ENCODE peak calls at places on chromosomes 3 and 15, in seven cellular contexts. O is myocyte; P is activated T-helper 1 cell treated with anti-CD3 and anti-CD28 coated beads, Interleukin-2, amount 50 U/mL, for 16 hours; B is AG09309; H is NCI-H2029; X is stromal cell of bone marrow; Z is hippocampal formation. C is an unnamed sample.
A peak's percentile ranks its signal among the peaks of the same experiment; 100 is the strongest.

GRCh38 chr3:54863366-54863765 is 64.5 kb downstream of the LRTM1 start:
- DNase-seq in Z (no peak), P (no peak), H (no peak), B (no peak), X (no peak), O (no peak), C (no peak)

GRCh38 chr3:184081116-184081830 is 15.6 kb upstream of the HTR3E start:
- DNase-seq in X (no peak), Z (no peak), B (no peak), P (no peak), O (no peak), H (no peak), C (no peak)

GRCh38 chr15:40090774-40091455 is 17.8 kb downstream of the BMF start:
- DNase-seq in H (no peak), P (no peak), O (no peak), X (no peak), Z (no peak), B (no peak), C (no peak)

GRCh38 chr15:35444557-35445204 is 101.3 kb downstream of the DPH6 start:
- DNase-seq in O (peak; percentile 68), H (no peak), P (no peak), X (peak; percentile 36), B (no peak), Z (no peak), C (peak; percentile 60)

GRCh38 chr15:33310481-33311311 is at the start of gene RYR3:
- DNase-seq in H (peak; percentile 12), O (peak; percentile 13), B (no peak), X (no peak), Z (peak; percentile 26), P (no peak), C (peak; percentile 33)

GRCh38 chr15:92683511-92683834 is 27.9 kb upstream of the FAM174B start:
- DNase-seq in B (no peak), P (no peak), X (no peak), H (no peak), Z (peak; percentile 47), O (peak; percentile 62), C (no peak)

GRCh38 chr3:24829632-24830229 is 335.1 kb upstream of the THRB start:
- DNase-seq in O (no peak), P (no peak), Z (no peak), B (no peak), X (no peak), H (peak; percentile 12), C (no peak)

GRCh38 chr3:184351511-184352148 is 9.8 kb downstream of the CLCN2 start:
- DNase-seq in X (no peak), O (no peak), H (no peak), P (no peak), Z (no peak), B (no peak), C (no peak)

GRCh38 chr15:67080118-67080899 is 14.9 kb downstream of the SMAD3 start:
- DNase-seq in X (peak; percentile 83), Z (no peak), O (peak; percentile 95), B (peak; percentile 67), H (no peak), P (no peak), C (no peak)

GRCh38 chr15:61684749-61685467 is 375.3 kb downstream of the VPS13C start:
- DNase-seq in H (no peak), O (no peak), Z (no peak), B (no peak), P (no peak), X (no peak), C (no peak)